ENCODE peak calls at places on chromosomes 6 and 20, in eight cellular contexts. D is heart left ventricle, V is endodermal cell, U is fibroblast of mammary gland, G is fibroblast of villous mesenchyme, P is endothelial cell of umbilical vein, Y is cardiac muscle cell, N is brain microvascular endothelial cell. X is an unnamed sample.

GRCh38 chr20:38181971-38182370 is 16.9 kb upstream of the TGM2 start:
- DNase-seq in D (no peak), V (no peak), U (no peak), G (no peak), P (no peak), Y (no peak), N (no peak), X (no peak)

GRCh38 chr20:12965212-12965879 is 43.4 kb upstream of the SPTLC3 start:
- DNase-seq in D (no peak), V (no peak), U (peak), G (no peak), P (no peak), Y (no peak), N (no peak), X (no peak)

GRCh38 chr6:29506446-29507067 is 18.8 kb upstream of the MAS1L start:
- DNase-seq in D (no peak), V (peak), U (no peak), G (no peak), P (no peak), Y (no peak), N (no peak), X (no peak)

GRCh38 chr20:59723607-59724456 is 119.5 kb downstream of the PHACTR3 start:
- DNase-seq in D (no peak), V (peak), U (peak), G (no peak), P (no peak), Y (no peak), N (no peak), X (no peak)

GRCh38 chr6:140546640-140547039 is 1172.2 kb upstream of the CITED2 start:
- DNase-seq in D (no peak), V (no peak), U (peak), G (peak), P (no peak), Y (no peak), N (no peak), X (no peak)

GRCh38 chr20:31842471-31843157 is 2.8 kb downstream of the FOXS1 start:
- DNase-seq in D (peak), V (peak), U (peak), G (peak), P (peak), Y (peak), N (peak), X (peak)

GRCh38 chr20:10919549-10920140 is 245.8 kb upstream of the JAG1 start:
- DNase-seq in D (peak), V (no peak), U (peak), G (peak), P (no peak), Y (peak), N (peak), X (peak)

GRCh38 chr6:39367661-39368060 is 45.2 kb upstream of the KCNK16 start:
- DNase-seq in D (no peak), V (no peak), U (no peak), G (no peak), P (no peak), Y (no peak), N (no peak), X (no peak)

GRCh38 chr6:10385512-10386132 is 29.3 kb downstream of the TFAP2A start:
- DNase-seq in D (no peak), V (peak), U (no peak), G (no peak), P (no peak), Y (no peak), N (no peak), X (no peak)

GRCh38 chr20:22346716-22347115 is 237.7 kb downstream of the FOXA2 start:
- DNase-seq in D (no peak), V (no peak), U (no peak), G (no peak), P (no peak), Y (no peak), N (no peak), X (no peak)

GRCh38 chr20:58056021-58056591 is 172.3 kb downstream of the ANKRD60 start:
- DNase-seq in D (no peak), V (no peak), U (no peak), G (no peak), P (no peak), Y (no peak), N (no peak), X (no peak)

GRCh38 chr6:24642061-24642460 is 3.9 kb downstream of the KIAA0319 start:
- DNase-seq in D (no peak), V (no peak), U (no peak), G (no peak), P (no peak), Y (no peak), N (no peak), X (no peak)

GRCh38 chr20:63734111-63734945 is 2.1 kb upstream of the LIME1 start:
- DNase-seq in D (no peak), V (peak), U (no peak), G (no peak), P (no peak), Y (no peak), N (no peak), X (no peak)

GRCh38 chr6:34656378-34657036 is 40.1 kb downstream of the ILRUN start:
- DNase-seq in D (no peak), V (no peak), U (peak), G (peak), P (peak), Y (peak), N (no peak), X (peak)

GRCh38 chr6:169227116-169227515 is 26.5 kb downstream of the THBS2 start:
- DNase-seq in D (no peak), V (no peak), U (no peak), G (no peak), P (no peak), Y (no peak), N (no peak), X (no peak)

GRCh38 chr6:73451166-73452106 is 661 bp downstream of the CGAS start:
- DNase-seq in D (peak), V (peak), U (peak), G (peak), P (peak), Y (peak), N (peak), X (peak)
- H3K4me3 ChIP-seq in D (peak), V (no peak), U (peak), G (peak), P (peak), Y (peak), N (peak), X (peak)

GRCh38 chr6:41652876-41653641 is 14.8 kb downstream of the MDFI start:
- DNase-seq in D (no peak), V (peak), U (peak), G (no peak), P (no peak), Y (no peak), N (no peak), X (no peak)
- TF ChIP-seq CTCF in D (no peak), V (no peak), U (no peak), G (no peak), P (no peak), Y (no peak), N (no peak), X (no peak)

GRCh38 chr6:13504611-13505344 is 17.4 kb upstream of the GFOD1 start:
- DNase-seq in D (no peak), V (no peak), U (no peak), G (no peak), P (peak), Y (no peak), N (no peak), X (no peak)

GRCh38 chr6:13496508-13497180 is 9.2 kb upstream of the GFOD1 start:
- DNase-seq in D (no peak), V (no peak), U (no peak), G (peak), P (peak), Y (peak), N (no peak), X (peak)

GRCh38 chr6:13495818-13496217 is 8.4 kb upstream of the GFOD1 start:
- DNase-seq in D (no peak), V (no peak), U (no peak), G (no peak), P (no peak), Y (no peak), N (no peak), X (no peak)

GRCh38 chr6:13495112-13495765 is 7.8 kb upstream of the GFOD1 start:
- DNase-seq in D (no peak), V (no peak), U (no peak), G (no peak), P (no peak), Y (no peak), N (no peak), X (no peak)

GRCh38 chr6:13500264-13500663 is 12.9 kb upstream of the GFOD1 start:
- DNase-seq in D (no peak), V (no peak), U (no peak), G (no peak), P (no peak), Y (no peak), N (no peak), X (no peak)
- H3K4me3 ChIP-seq in D (no peak), V (no peak), U (no peak), G (no peak), P (no peak), Y (no peak), N (no peak), X (no peak)

DNA sequence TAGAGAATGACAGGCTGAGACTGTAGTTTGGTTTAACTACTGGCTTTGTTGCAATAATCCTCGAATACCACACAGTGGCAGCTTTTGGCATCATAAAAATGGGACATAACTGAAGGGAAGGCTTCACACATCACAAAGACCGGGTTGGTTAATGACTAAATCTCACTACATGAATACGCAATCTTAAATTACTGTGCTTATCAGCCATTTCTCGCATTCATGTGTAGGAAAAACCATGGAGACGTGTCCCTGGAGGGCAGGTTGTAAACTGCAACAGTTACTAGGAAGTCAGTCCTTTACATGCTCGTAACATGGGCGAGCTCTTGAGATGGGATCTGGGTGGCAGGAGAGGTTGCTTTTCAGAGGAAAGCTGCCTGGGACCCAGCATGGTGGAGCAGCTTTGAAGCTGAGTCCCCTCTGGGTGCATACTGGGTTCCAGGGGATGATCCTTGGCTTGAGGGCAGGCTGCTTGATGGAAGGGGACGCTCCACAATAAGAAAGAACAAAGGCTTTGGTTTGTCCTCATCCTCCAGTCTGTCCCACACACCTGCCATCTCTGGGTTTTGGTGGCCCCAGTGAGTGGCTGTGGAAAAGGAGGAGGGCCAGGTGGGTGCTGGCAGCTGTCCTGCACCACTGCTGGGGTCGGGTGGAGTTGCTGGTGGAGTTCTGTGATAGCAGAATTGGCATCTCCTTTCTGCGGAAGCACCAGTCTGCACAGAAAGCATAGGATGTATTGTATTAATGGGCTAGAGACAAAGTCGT is 2.1 kb downstream of the RPS21 start:
- DNase-seq in D (no peak), V (no peak), U (no peak), G (no peak), P (no peak), Y (no peak), N (no peak), X (no peak)
- TF ChIP-seq CTCF in D (no peak), V (peak), U (no peak), G (no peak), P (peak), Y (no peak), N (no peak), X (no peak)

X was measured in cardiac fibroblast.